ENCODE peak calls at places on chromosomes 1 and 21, in six cellular contexts. W is CD8-positive, alpha-beta memory T cell; Y is aorta; T is iris pigment epithelial cell; D is body of pancreas; F is NCI-H1436. N is an unnamed sample.

GRCh38 chr1:209748620-209749019 is 7.2 kb upstream of the TRAF3IP3 start:
- DNase-seq in W (no peak), Y (no peak), T (no peak), D (no peak), F (no peak), N (no peak)

GRCh38 chr1:149936076-149936991 is at the start of gene MTMR11:
- DNase-seq in W (no peak), Y (no peak), T (no peak), D (peak), F (no peak), N (peak)

GRCh38 chr1:47434051-47434842 is 3.6 kb upstream of the FOXD2 start:
- DNase-seq in W (no peak), Y (peak), T (peak), D (peak), F (no peak), N (peak)

GRCh38 chr1:203144661-203145060 is 17.1 kb downstream of the ADORA1 start:
- DNase-seq in W (no peak), Y (peak), T (no peak), D (peak), F (no peak), N (no peak)

GRCh38 chr1:9201421-9202239 is 32.9 kb upstream of the H6PD start:
- DNase-seq in W (no peak), Y (peak), T (peak), D (peak), F (no peak), N (peak)

GRCh38 chr21:42474043-42474831 is 21.8 kb downstream of the RSPH1 start:
- DNase-seq in W (no peak), Y (no peak), T (no peak), D (peak), F (no peak), N (no peak)

GRCh38 chr1:33429846-33430750 is 797 bp downstream of the PHC2 start:
- DNase-seq in W (peak), Y (peak), T (peak), D (peak), F (peak), N (peak)

GRCh38 chr1:117607471-117607870 is 1.6 kb downstream of the TENT5C start:
- DNase-seq in W (peak), Y (no peak), T (no peak), D (peak), F (no peak), N (no peak)

GRCh38 chr1:160425847-160426246 is 25.5 kb downstream of the VANGL2 start:
- DNase-seq in W (no peak), Y (no peak), T (no peak), D (no peak), F (no peak), N (no peak)

GRCh38 chr21:39647476-39647875 is 34.7 kb downstream of the B3GALT5 start:
- DNase-seq in W (no peak), Y (no peak), T (peak), D (no peak), F (no peak), N (peak)

GRCh38 chr1:221725683-221726330 is 16.1 kb downstream of the DUSP10 start:
- DNase-seq in W (no peak), Y (no peak), T (peak), D (no peak), F (no peak), N (peak)

GRCh38 chr1:44672254-44672955 is 1.9 kb downstream of the TMEM53 start:
- DNase-seq in W (no peak), Y (no peak), T (peak), D (peak), F (no peak), N (peak)

GRCh38 chr21:9772348-9772672 is 749.1 kb upstream of the TPTE start:
- DNase-seq in W (no peak), Y (no peak), T (no peak), D (no peak), F (no peak), N (no peak)